ENCODE peak calls at places on chromosome 17, in four cellular contexts. I is H1, M is H9, K is mesendoderm. V is an unnamed sample.

GRCh38 chr17:81991684-81992513 is 14.5 kb downstream of the ASPSCR1 start:
- DNase-seq in M (peak), I (no peak), K (no peak), V (peak)

GRCh38 chr17:65181237-65182061 is 44.3 kb downstream of the RGS9 start:
- DNase-seq in K (no peak), M (no peak), I (no peak), V (no peak)

GRCh38 chr17:51516924-51517323 is 256.6 kb downstream of the UTP18 start:
- DNase-seq in M (no peak), K (no peak), I (no peak), V (no peak)

GRCh38 chr17:73492802-73493139 is 151.5 kb downstream of the SDK2 start:
- DNase-seq in K (peak), I (no peak), M (peak), V (no peak)

GRCh38 chr17:47882247-47882646 is 13.8 kb upstream of the SP2 start:
- DNase-seq in I (no peak), M (no peak), K (no peak), V (peak)

GRCh38 chr17:75517277-75517865 is 1.0 kb downstream of the TSEN54 start:
- DNase-seq in M (peak), K (peak), I (no peak), V (no peak)

GRCh38 chr17:50051082-50051576 is 4.8 kb upstream of the ITGA3 start:
- DNase-seq in K (peak), M (peak), I (no peak), V (peak)

GRCh38 chr17:66268247-66268927 is 34.0 kb upstream of the PRKCA start:
- DNase-seq in K (no peak), I (no peak), M (no peak), V (peak)

GRCh38 chr17:34721326-34721725 is 141.9 kb downstream of the TMEM132E start:
- DNase-seq in M (no peak), K (no peak), I (no peak), V (no peak)

GRCh38 chr17:2184993-2185931 is 118.3 kb downstream of the SMG6 start:
- DNase-seq in M (no peak), K (no peak), I (no peak), V (no peak)
- H3K56ac ChIP-seq in M (no peak), K (no peak), I (no peak), V (no peak)

GRCh38 chr17:43475494-43476089 is 8.2 kb upstream of the DHX8 start:
- DNase-seq in I (no peak), M (no peak), K (no peak), V (no peak)

GRCh38 chr17:43479948-43480347 is 3.8 kb upstream of the DHX8 start:
- DNase-seq in K (no peak), M (no peak), I (no peak), V (no peak)

GRCh38 chr17:43482103-43483012 is 1.4 kb upstream of the DHX8 start:
- DNase-seq in M (no peak), I (no peak), K (no peak), V (no peak)

GRCh38 chr17:43483674-43484551 is at the start of gene DHX8:
- DNase-seq in K (peak), I (peak), M (peak), V (peak)

GRCh38 chr17:43477832-43478634 is 5.7 kb upstream of the DHX8 start:
- DNase-seq in I (no peak), M (no peak), K (no peak), V (no peak)
- H3K56ac ChIP-seq in I (no peak), M (no peak), K (peak), V (no peak)

DNA sequence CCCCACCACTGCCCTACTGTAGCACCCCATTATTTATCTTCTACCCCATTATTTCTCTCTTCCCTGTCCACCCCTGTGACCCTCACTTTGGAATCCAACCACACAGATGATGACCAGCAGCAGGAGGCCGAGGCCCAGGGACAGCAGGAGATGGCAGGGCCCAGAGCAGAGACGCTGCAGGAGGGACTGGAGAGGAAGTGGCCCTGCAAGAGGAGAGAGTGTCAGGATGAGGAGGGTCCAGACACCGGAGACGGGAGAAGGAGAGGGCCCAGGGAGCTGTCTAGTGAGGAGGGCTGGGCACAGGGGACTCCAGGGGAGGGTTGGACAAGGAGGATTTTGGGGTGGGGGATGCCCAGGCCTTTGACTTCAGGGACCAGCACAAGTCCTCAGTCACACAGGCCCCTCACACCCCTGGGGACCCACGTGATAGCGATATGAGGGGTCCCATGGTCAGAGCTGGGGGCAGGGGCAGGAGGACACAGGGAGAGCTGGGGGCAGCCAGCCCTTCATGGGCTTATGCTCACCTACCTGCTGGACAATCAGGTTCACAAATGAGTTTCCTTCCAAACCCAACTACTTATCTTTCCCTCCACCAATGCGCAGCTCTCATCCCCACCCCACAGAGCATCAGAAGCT is 2.0 kb downstream of the CLEC10A start:
- DNase-seq in M (no peak), I (no peak), K (no peak), V (no peak)
- H3K56ac ChIP-seq in M (no peak), I (no peak), K (no peak), V (no peak)

GRCh38 chr17:40535438-40535837 is 29.8 kb downstream of the CCR7 start:
- DNase-seq in K (no peak), M (no peak), I (no peak), V (no peak)

GRCh38 chr17:40538019-40538935 is 27.0 kb downstream of the CCR7 start:
- DNase-seq in I (no peak), K (no peak), M (no peak), V (peak)

GRCh38 chr17:40535924-40536717 is 29.2 kb downstream of the CCR7 start:
- DNase-seq in K (no peak), M (no peak), I (no peak), V (no peak)

GRCh38 chr17:40534431-40535189 is 30.7 kb downstream of the CCR7 start:
- DNase-seq in K (no peak), I (no peak), M (no peak), V (no peak)

DNA sequence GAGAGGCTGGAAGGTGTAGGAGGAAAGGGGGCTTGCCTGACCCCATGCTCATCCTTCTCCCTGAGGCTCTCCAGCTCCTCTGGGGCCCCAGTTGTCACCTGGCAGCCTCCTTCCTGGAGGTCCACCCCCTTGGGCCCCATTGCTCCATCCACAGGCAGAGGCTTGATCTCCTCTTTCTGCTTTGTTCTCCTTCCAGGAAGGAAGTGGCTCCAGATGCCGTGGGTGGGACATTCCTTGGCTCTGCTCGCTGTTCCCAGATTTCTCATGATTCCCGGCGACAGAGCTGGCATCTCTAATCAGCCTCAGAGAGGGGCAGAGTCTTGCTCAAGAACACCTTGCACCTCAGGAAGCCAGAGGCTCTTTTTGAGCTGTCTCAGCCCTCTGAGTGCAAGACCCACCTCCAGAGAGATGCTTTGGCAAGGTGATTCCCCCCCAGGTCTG is 28.5 kb downstream of the CCR7 start:
- DNase-seq in K (no peak), I (no peak), M (no peak), V (peak)
- H3K56ac ChIP-seq in K (no peak), I (no peak), M (no peak), V (no peak)

DNA sequence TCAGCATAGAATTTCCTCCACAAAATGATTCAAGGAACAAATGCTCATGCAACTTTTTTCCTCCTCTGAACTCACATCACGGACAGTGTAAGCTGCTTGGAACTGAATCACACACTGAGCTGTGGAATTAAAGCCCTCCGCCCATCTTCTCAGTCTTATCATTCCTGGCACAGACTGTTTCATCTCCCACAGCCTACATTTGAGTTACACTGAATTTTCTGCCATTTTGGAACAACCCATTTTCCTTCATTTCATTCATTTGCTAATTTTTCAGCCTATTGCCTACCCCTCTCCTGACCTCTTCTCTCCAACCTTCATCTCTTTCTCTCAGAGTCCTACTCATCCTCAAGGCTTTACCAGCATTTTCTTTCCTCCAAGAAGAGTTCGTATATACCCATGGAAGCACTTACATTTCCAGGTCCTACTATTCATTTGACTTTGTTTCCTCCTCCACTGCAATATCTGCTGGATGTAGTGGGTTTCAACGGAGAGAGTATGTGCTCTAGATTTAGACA is 39.1 kb upstream of the TOM1L1 start:
- DNase-seq in K (no peak), I (no peak), M (no peak), V (no peak)
- H3K56ac ChIP-seq in K (no peak), I (no peak), M (no peak), V (no peak)

DNA sequence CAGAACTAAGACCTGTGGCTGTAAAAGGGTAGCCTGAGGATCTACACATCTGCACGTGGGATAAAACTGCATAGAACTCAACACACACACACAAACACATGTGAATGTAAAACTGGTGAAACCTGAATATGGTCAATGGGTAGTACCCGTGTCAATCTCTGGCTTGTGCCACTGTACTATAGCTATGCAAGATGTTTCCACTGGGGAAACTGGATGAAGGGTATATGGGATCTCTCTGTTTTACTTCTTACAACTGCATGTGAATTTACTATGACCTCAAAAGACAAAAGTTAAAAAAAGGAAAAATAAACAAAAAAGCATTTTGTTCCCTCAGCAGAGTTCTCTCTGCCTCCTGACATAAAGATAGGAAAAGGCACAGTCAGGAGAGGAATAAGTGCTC is 143.3 kb upstream of the LHX1 start:
- DNase-seq in M (no peak), I (no peak), K (no peak), V (no peak)
- H3K56ac ChIP-seq in M (no peak), I (no peak), K (no peak), V (no peak)

DNA sequence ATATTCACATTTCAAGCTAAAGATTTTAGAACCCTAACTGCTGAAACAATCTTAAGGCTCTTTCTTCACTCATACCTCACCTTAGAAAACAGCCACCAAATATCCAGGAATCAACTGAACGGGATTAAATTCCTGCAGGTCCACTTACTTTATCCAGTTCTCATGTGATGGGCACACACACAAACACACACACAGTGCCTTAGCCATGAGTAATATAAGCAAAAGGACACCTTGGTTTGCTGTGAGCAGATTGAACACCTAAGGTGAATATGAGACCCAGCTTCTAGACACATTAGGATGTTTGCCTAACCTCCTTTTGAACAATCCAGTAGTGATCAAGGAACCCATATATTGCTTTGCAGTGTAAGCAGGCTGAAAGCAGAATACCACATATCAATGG is 81.5 kb downstream of the TUBD1 start:
- DNase-seq in M (no peak), I (no peak), K (no peak), V (no peak)
- H3K56ac ChIP-seq in M (no peak), I (no peak), K (no peak), V (no peak)

GRCh38 chr17:14294876-14295275 is 6.0 kb upstream of the HS3ST3B1 start:
- DNase-seq in K (peak), M (peak), I (peak), V (no peak)

GRCh38 chr17:14298221-14298994 is 2.5 kb upstream of the HS3ST3B1 start:
- DNase-seq in I (peak), K (no peak), M (peak), V (no peak)

GRCh38 chr17:14295676-14296075 is 5.2 kb upstream of the HS3ST3B1 start:
- DNase-seq in M (peak), I (no peak), K (no peak), V (no peak)

GRCh38 chr17:14297161-14297851 is 3.6 kb upstream of the HS3ST3B1 start:
- DNase-seq in I (peak), K (peak), M (peak), V (no peak)

DNA sequence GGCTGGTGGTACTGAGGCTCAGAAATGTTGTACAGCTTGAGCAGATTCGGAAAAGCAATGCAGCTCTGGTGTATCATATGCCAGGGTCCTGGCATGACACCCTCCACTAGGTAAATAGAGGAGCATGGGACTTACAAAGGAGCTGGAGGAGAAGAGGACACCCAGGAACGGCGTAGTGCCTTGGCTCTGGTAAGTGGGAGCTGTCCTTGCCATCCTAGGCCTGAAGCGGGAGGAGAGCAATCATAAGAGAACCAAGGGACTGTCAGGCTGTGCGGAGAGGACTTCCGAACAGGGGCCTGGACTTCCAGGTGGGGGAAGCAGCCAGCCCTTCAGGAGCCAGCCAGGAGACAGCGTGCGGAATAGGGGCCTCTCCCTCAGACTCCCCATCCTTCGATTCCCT is 4.4 kb upstream of the HS3ST3B1 start:
- DNase-seq in M (peak), I (no peak), K (no peak), V (no peak)
- H3K56ac ChIP-seq in M (no peak), I (no peak), K (peak), V (no peak)

GRCh38 chr17:40317880-40318834 is 9.2 kb downstream of the RARA start:
- DNase-seq in I (peak), K (peak), M (peak), V (peak)

GRCh38 chr17:40317345-40317873 is 8.4 kb downstream of the RARA start:
- DNase-seq in M (peak), K (peak), I (peak), V (peak)

GRCh38 chr17:40319651-40320550 is 10.9 kb downstream of the RARA start:
- DNase-seq in K (no peak), I (no peak), M (peak), V (no peak)

GRCh38 chr17:40320771-40321501 is 12.0 kb downstream of the RARA start:
- DNase-seq in K (no peak), M (no peak), I (no peak), V (no peak)

GRCh38 chr17:40318835-40319332 is 9.9 kb downstream of the RARA start:
- DNase-seq in I (no peak), M (no peak), K (no peak), V (no peak)
- H3K56ac ChIP-seq in I (no peak), M (no peak), K (peak), V (no peak)